ENCODE peak calls at places on chromosomes 6 and 20, in seven cellular contexts. H, J, C, G, K, B and M are unnamed samples.

GRCh38 chr6:161444464-161444863 is 170.6 kb upstream of the AGPAT4 start:
- DNase-seq in G (no peak), C (no peak), K (no peak), B (peak; percentile 66), J (no peak), H (peak; percentile 81), M (peak; percentile 54)

GRCh38 chr6:154298297-154298696 is 58.3 kb downstream of the IPCEF1 start:
- DNase-seq in C (no peak), J (no peak), H (no peak), K (no peak), G (no peak), B (peak; percentile 48), M (no peak)

GRCh38 chr6:106098383-106099234 is 12.5 kb downstream of the PRDM1 start:
- DNase-seq in C (peak; percentile 53), H (no peak), J (peak; percentile 82), G (peak; percentile 30), K (peak; percentile 30), B (peak; percentile 88), M (peak; percentile 62)

GRCh38 chr20:50286174-50286511 is 95.5 kb downstream of the CEBPB start:
- DNase-seq in B (no peak), C (no peak), H (no peak), G (no peak), K (no peak), J (no peak), M (no peak)

GRCh38 chr6:34457747-34458462 is 8.0 kb upstream of the PACSIN1 start:
- DNase-seq in C (no peak), G (no peak), J (no peak), B (no peak), K (no peak), H (no peak), M (no peak)

GRCh38 chr6:133240511-133241087 is 558 bp upstream of the EYA4 start:
- DNase-seq in G (no peak), J (no peak), C (no peak), B (peak; percentile 83), H (peak; percentile 70), K (no peak), M (peak; percentile 42)

GRCh38 chr6:97963148-97963680 is 680.2 kb upstream of the MMS22L start:
- DNase-seq in B (no peak), C (no peak), H (no peak), G (no peak), K (no peak), J (no peak), M (no peak)

GRCh38 chr6:12386816-12387215 is 96.7 kb downstream of the EDN1 start:
- DNase-seq in C (no peak), B (no peak), G (no peak), J (no peak), H (no peak), K (no peak), M (no peak)

GRCh38 chr6:133978896-133979240 is 25.8 kb downstream of the TBPL1 start:
- DNase-seq in G (no peak), H (no peak), K (no peak), C (no peak), J (no peak), B (no peak), M (no peak)

GRCh38 chr6:78598966-78599365 is 268.4 kb upstream of the IRAK1BP1 start:
- DNase-seq in G (no peak), K (no peak), H (no peak), B (peak; percentile 32), C (no peak), J (no peak), M (no peak)